ENCODE peak calls at places on chromosomes 3 and 15, in five cellular contexts. P is HEK293T, D is HepG2, R is H1, Z is GM12878. E is an unnamed sample.
A peak's percentile ranks its signal among the peaks of the same experiment; 100 is the strongest.

GRCh38 chr15:38427380-38427779 is 26.5 kb upstream of the FAM98B start:
- DNase-seq in P (no peak), D (no peak), R (no peak), Z (no peak), E (no peak)

GRCh38 chr3:68880632-68881031 is 51.7 kb downstream of the TAFA4 start:
- DNase-seq in P (no peak), Z (no peak), D (no peak), R (no peak), E (no peak)

GRCh38 chr15:73601449-73602425 is 31.5 kb downstream of the NPTN start:
- DNase-seq in D (peak; percentile 33), R (no peak), P (no peak), Z (no peak), E (no peak)

GRCh38 chr3:167110906-167111305 is 269.2 kb downstream of the ZBBX start:
- DNase-seq in Z (no peak), R (no peak), D (no peak), P (peak; percentile 11), E (peak; percentile 39)

GRCh38 chr3:39150803-39151631 is 2.4 kb downstream of the CSRNP1 start:
- DNase-seq in D (peak; percentile 33), Z (no peak), R (no peak), P (no peak), E (peak; percentile 79)

GRCh38 chr15:89556413-89557262 is 18.6 kb upstream of the TICRR start:
- DNase-seq in R (peak; percentile 39), Z (no peak), P (peak; percentile 73), D (peak; percentile 62), E (peak; percentile 80)

GRCh38 chr3:124972457-124972856 is 37.9 kb upstream of the MUC13 start:
- DNase-seq in R (no peak), D (no peak), Z (no peak), P (no peak), E (no peak)

GRCh38 chr15:80250614-80251504 is 1.2 kb downstream of the CTXND1 start:
- DNase-seq in D (no peak), P (no peak), R (no peak), Z (no peak), E (no peak)

GRCh38 chr15:68994149-68994548 is 20.3 kb upstream of the NOX5 start:
- DNase-seq in Z (no peak), P (no peak), D (no peak), R (no peak), E (no peak)

GRCh38 chr3:152818027-152818426 is 16.9 kb upstream of the P2RY1 start:
- DNase-seq in Z (no peak), R (no peak), P (no peak), D (no peak), E (no peak)

GRCh38 chr15:58564967-58565366 is 133.2 kb downstream of the LIPC start:
- DNase-seq in Z (no peak), P (no peak), R (no peak), D (no peak), E (no peak)

GRCh38 chr3:197010556-197011351 is 18.9 kb downstream of the MELTF start:
- DNase-seq in D (no peak), P (no peak), Z (no peak), R (no peak), E (no peak)

GRCh38 chr3:88058593-88059379 is at the start of the genes CGGBP1 and ZNF654:
- DNase-seq in D (peak; percentile 97), R (peak; percentile 94), P (peak; percentile 91), Z (peak; percentile 95), E (peak; percentile 97)

GRCh38 chr3:34634939-34635338 is 836.5 kb downstream of the PDCD6IP start:
- DNase-seq in P (no peak), R (no peak), D (no peak), Z (no peak), E (no peak)

GRCh38 chr3:18481946-18482548 is 56.9 kb upstream of the SATB1 start:
- DNase-seq in Z (no peak), R (no peak), D (no peak), P (no peak), E (no peak)

GRCh38 chr15:27392163-27392562 is 421.2 kb downstream of the GABRG3 start:
- DNase-seq in Z (no peak), D (no peak), P (no peak), R (no peak), E (no peak)

GRCh38 chr3:29914861-29915524 is 634.1 kb downstream of the RBMS3 start:
- DNase-seq in Z (no peak), R (no peak), P (no peak), D (no peak), E (no peak)

GRCh38 chr3:126472277-126473006 is 3.2 kb downstream of the ZXDC start:
- DNase-seq in D (peak; percentile 94), Z (peak; percentile 21), R (no peak), P (peak; percentile 41), E (no peak)

GRCh38 chr15:79067969-79068368 is 22.6 kb downstream of the RASGRF1 start:
- DNase-seq in R (no peak), P (no peak), Z (no peak), D (no peak), E (no peak)

GRCh38 chr3:101379695-101380376 is 59.5 kb upstream of the IMPG2 start:
- DNase-seq in Z (peak; percentile 76), R (no peak), D (no peak), P (no peak), E (no peak)

GRCh38 chr15:51105430-51106016 is 10.8 kb upstream of the TNFAIP8L3 start:
- DNase-seq in Z (no peak), R (no peak), P (no peak), D (no peak), E (no peak)

GRCh38 chr15:75648156-75649000 is 666 bp downstream of the SNX33 start:
- DNase-seq in R (no peak), P (peak; percentile 41), Z (no peak), D (peak; percentile 63), E (no peak)

GRCh38 chr3:187922704-187923393 is 177.6 kb upstream of the BCL6 start:
- DNase-seq in D (no peak), P (no peak), R (no peak), Z (no peak), E (no peak)

DNA sequence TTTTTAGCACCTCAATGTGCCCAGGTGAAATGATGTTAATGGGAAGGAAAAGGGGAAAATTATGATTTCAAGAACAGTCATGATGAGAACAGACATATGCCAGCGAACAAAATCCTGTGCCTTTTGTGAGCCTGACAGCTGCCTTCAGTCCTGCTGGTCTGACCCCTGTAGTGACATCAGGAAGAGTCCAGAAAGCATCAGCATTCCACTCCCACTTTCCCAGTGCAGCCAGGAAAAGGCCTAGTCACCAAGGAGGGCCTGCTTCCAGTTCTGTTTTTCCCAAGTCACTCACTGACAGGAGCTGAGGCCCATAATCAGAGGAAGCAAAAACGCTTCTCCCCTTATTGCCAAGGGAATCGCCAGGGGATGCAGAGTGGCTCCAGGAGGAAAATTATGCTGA is 218.4 kb downstream of the ABHD5 start:
- DNase-seq in D (no peak), R (no peak), Z (no peak), P (no peak), E (no peak)
- TF ChIP-seq SUZ12 in D (no peak), R (no peak), Z (no peak), P (no peak), E (no peak)

DNA sequence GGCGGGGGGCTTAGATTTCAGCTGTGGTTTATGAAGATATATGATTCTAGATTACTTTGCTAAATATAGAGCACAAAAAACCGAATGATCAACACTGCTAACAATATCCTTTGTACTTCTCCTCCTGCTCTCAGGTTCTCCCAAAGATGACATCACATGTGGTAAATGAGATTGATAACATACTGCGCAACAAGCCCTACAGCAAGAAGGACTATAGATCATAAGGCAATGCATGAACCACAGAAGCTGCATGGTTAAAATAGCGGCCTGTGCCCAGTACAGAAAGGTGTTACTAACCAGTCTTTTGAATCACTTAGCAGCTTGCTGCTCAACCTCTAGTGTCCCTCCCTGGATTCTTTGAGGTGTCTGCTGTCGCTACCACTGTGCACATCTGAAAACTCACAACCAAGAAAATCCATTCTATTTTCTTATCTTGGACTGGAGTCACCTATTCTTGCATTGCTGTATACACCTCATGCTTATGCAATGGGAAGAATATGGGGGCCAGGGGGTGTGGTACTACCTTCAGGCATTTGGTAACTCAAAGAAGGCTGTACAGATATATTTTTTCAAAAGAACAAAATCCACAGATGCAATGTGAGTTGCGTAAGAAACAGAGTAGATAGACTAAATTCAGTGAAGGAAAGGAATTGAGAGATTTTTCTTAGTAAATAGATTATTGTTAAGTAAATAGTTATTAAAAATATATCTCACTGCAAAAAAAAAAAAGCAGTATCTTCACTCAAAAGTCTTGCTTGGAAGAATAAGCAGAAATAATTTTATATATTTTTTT is 18.2 kb downstream of the SSR3 start:
- DNase-seq in R (no peak), Z (no peak), D (no peak), P (no peak), E (no peak)
- TF ChIP-seq SUZ12 in R (no peak), Z (no peak), D (no peak), P (no peak), E (no peak)

GRCh38 chr3:172354931-172355499 is 93.2 kb downstream of the GHSR start:
- DNase-seq in P (no peak), Z (no peak), R (no peak), D (no peak), E (no peak)

GRCh38 chr3:172356427-172356826 is 91.8 kb downstream of the GHSR start:
- DNase-seq in P (no peak), R (no peak), D (no peak), Z (no peak), E (no peak)

GRCh38 chr3:172357850-172358754 is 90.2 kb downstream of the GHSR start:
- DNase-seq in R (no peak), Z (no peak), P (no peak), D (no peak), E (no peak)

GRCh38 chr3:172352786-172353185 is 95.5 kb downstream of the GHSR start:
- DNase-seq in Z (no peak), P (no peak), R (no peak), D (no peak), E (no peak)

DNA sequence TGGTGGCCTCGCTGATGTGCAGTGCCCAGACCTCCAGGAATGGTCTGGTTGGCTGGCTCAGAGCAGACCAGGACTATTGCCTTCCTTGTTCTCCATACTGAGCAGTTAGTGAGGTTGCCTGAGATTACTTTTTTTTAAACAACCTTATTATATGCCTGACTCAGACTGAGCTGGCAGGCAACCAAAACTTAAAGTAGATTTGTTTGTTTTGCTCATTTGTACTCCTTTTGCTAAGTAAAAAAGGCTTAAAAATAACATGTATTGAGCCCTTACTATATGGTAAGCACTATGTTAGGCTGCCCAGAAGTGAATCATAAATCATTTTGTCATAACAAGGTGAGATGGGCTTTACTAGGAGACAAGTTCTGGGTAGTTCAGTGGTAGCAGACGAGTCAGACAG is 92.4 kb downstream of the GHSR start:
- DNase-seq in D (no peak), R (no peak), Z (no peak), P (no peak), E (no peak)
- TF ChIP-seq SUZ12 in D (no peak), R (no peak), Z (no peak), P (no peak), E (no peak)

GRCh38 chr3:179929091-179929529 is 107.6 kb downstream of the PEX5L start:
- DNase-seq in D (peak; percentile 35), R (no peak), P (peak; percentile 22), Z (no peak), E (peak; percentile 76)

GRCh38 chr3:179933079-179933478 is 103.7 kb downstream of the PEX5L start:
- DNase-seq in D (no peak), P (no peak), R (no peak), Z (no peak), E (no peak)

DNA sequence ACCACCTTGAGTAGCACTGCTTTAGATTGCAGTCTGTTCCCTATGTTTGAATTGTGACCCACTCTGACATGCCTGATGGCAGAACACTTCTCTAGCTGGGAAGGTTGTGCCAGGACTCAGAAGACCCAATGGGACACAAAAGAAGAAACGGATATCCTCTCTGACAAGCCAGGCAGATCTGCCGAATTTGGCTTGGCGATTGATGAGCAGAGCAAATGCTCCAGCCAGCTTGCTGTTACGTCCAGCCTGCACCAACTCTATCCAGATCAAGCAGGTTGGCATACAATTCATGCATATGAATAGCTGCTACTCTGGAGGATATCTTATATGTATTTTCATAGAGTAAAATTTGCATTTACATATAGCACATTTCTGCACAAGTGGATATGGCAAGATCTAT is 102.9 kb downstream of the PEX5L start:
- DNase-seq in Z (no peak), P (no peak), D (no peak), R (no peak), E (no peak)
- TF ChIP-seq SUZ12 in Z (no peak), P (no peak), D (no peak), R (no peak), E (no peak)

E was measured in NT2/D1.